ENCODE peak calls at places on chromosomes 1 and 21, in six cellular contexts. Q, F, X, A, C and V are unnamed samples.

GRCh38 chr21:36210779-36211659 is 54.4 kb downstream of the DOP1B start:
- DNase-seq in F (no peak), X (no peak), C (no peak), Q (no peak), A (peak), V (no peak)

GRCh38 chr1:191206808-191207207 is 729.1 kb upstream of the BRINP3 start:
- DNase-seq in X (no peak), C (no peak), A (no peak), F (no peak), Q (no peak), V (no peak)

GRCh38 chr1:5877683-5878530 is 114.3 kb downstream of the NPHP4 start:
- DNase-seq in X (no peak), A (no peak), Q (no peak), C (no peak), F (no peak), V (no peak)

GRCh38 chr1:14921057-14921456 is 232.5 kb upstream of the TMEM51 start:
- DNase-seq in X (no peak), Q (no peak), F (no peak), A (peak), C (no peak), V (no peak)

GRCh38 chr1:5399771-5400170 is 592.5 kb downstream of the NPHP4 start:
- DNase-seq in A (no peak), Q (no peak), X (no peak), C (no peak), F (no peak), V (no peak)

GRCh38 chr1:232689714-232690113 is 59.8 kb upstream of the SIPA1L2 start:
- DNase-seq in F (no peak), X (no peak), A (no peak), Q (no peak), C (no peak), V (no peak)

GRCh38 chr1:170886460-170886859 is 48.9 kb upstream of the MROH9 start:
- DNase-seq in F (no peak), A (no peak), C (no peak), Q (no peak), X (no peak), V (no peak)

GRCh38 chr1:92960395-92961130 is 699 bp downstream of the DIPK1A start:
- DNase-seq in C (peak), Q (peak), X (no peak), A (peak), F (peak), V (peak)

GRCh38 chr1:206885341-206886060 is 11.7 kb upstream of the IL24 start:
- DNase-seq in Q (no peak), A (no peak), X (no peak), C (no peak), F (no peak), V (no peak)

GRCh38 chr1:13469343-13469742 is 44.5 kb downstream of the LRRC38 start:
- DNase-seq in X (no peak), Q (no peak), C (peak), F (peak), A (peak), V (peak)

DNA sequence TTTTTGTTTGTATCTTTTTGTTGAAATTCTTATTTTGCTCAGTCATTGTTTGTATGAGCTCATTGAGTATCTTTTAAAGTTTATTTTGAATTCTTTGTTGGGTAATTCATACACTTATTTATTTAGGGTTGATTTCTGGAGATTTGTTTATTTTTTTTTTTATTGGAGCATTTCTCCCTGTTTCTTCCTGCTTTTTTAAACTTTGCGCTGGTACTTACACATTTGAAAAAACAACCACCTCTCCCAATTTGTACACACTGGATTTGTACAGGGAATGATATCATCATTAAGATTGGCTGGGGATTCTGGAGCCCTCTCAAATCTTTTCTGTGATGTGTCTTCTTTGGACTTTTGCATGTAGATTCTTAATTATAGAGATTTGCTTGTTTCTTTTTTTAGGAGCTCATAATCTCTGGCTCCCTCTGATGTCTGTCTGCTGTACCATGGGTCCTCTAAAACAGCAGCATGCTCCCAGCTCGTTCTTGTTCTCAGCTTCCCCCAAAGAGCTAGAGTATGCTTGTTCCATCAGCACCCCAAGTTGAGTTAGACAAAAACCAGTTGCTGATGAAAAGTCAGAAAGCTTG is 310.7 kb downstream of the DUSP10 start:
- DNase-seq in A (no peak), Q (no peak), F (no peak), C (no peak), X (no peak), V (no peak)
- TF ChIP-seq CTCF in A (no peak), Q (no peak), F (no peak), C (no peak), X (no peak), V (no peak)

DNA sequence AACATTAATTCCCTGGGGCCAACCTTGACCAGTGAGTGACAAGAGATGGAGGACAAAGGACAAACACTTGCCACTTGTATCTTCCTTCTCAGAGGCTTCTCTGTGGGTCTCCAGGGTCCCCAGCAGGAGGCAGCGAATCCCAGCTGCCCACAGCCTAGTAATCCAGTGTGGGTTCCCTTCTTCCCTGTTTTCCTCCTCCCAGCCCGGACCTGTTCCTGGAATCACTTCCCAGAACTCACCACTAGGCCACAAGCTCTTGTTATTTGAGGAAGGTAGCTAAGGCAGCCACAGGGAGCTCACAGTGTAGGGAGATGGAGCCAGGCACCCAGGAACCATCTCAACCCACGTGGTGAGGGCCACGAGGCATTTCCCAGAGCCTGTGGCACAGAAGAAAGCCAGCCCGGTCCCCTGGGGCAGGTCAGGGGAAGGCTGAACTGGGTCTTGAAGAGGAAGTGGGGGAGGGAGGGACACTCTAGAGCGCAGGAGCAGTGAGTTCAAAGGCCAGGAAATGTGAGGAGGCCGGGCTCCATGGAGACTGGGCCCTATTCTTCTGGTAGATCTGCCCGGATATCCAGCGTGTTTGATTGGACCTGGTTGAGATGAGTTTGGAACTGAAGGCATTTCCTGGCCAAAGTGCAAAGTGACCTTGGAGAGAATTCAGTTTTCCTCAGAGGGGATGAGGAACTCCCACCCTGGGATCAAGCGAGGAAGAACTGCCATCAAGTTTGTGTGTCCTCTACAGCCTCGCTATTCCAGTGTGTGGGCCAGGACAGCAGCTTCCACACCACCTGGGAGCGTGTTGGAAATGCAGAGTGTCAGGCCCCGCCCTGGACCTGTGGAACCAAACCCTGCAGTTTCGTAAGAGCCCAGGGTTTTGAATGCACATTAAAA is 20.3 kb upstream of the C2CD2 start:
- DNase-seq in C (peak), A (peak), X (no peak), F (no peak), Q (peak), V (peak)
- TF ChIP-seq CTCF in C (peak), A (peak), X (no peak), F (peak), Q (no peak), V (no peak)

DNA sequence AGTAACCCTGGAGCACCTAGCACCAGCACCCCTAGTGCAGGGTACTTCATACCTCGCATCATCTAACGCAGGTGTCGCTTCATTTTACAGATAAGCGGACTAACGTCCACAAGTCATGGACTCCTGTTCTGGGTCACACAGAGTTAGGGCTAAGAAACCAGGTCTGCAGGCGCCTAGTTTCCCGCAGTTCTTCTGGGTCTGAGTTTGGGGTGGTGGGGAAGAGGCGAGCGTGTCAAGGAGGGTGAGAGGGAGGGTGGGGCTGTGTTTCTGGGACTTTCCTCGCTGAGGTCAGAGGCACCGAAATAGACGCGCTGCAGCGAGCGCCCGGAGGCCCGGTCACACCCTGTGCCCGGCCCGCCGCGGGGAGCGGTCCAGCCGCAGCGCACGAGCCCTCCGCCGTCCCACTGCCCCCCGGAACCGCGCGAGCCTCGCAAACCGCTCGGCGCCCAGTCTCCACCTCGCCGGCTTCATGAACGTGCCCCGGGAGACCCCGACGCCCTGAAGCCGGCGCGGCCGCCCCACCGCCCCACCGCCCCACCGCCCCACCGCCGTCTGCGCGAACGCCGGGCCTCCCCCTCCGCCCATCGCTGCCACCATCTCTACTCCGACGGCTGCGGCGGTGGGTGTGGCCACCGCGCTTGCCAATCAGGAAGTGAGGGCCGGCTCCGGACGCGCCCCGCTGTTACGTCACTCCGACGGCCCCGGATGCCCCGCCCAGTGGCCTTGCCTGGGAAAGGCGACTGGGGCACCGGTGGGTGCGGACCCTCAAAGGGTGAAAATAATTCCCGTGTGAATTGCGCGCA is 12.3 kb downstream of the IFI6 start:
- DNase-seq in A (peak), F (peak), Q (peak), C (peak), X (peak), V (peak)
- TF ChIP-seq CTCF in A (no peak), F (no peak), Q (no peak), C (no peak), X (no peak), V (no peak)

DNA sequence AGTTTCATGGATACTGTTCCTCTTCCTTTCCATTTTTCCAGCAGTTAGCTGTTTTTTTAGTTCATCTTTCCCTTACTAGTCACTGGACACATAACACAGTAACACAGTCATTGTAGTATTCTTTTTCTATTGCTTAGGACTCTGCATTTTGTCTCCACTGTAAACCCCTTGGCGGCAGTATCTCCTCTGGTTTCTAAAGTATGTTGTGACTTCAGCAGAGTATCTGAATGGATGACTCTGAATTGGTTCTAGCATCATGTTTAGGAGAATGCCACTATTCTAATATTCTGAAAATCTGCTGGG is 2.2 kb downstream of the CDC7 start:
- DNase-seq in Q (peak), C (peak), X (no peak), A (no peak), F (no peak), V (peak)
- TF ChIP-seq CTCF in Q (no peak), C (peak), X (no peak), A (peak), F (peak), V (peak)

DNA sequence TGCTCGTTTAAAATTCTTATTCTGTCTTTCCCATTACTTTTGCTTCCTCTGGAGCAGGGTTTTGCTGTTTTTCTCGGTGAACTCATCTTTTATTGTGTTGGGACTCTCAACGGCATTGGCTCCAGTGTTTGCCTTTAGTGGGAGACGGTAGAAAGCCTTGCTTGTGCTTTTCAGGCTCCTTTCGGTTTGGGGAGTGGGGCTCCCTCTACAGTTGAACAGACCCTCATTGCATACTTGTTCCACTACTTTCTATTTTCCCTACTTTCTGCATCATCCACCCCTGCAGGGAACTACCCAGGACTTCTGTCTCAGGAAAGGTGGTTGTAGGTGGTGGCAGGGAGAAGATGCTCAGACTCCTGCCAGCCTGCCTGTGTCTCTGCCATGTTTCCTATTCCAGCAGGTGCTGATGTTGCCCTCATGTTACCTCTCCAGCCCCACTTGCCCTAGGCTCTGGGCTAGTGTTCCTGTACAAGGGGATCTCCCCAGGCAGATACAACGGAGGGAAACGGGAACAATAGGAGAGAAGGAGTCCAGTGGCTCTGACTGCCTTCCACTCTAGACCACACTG is 68.5 kb upstream of the ZBTB18 start:
- DNase-seq in X (no peak), A (peak), Q (no peak), F (no peak), C (no peak), V (no peak)
- TF ChIP-seq CTCF in X (no peak), A (peak), Q (no peak), F (no peak), C (no peak), V (no peak)

GRCh38 chr1:20366766-20367602 is 76.3 kb downstream of the VWA5B1 start:
- DNase-seq in A (peak), C (peak), X (no peak), Q (no peak), F (peak), V (peak)
- TF ChIP-seq CTCF in A (peak), C (peak), X (no peak), Q (no peak), F (peak), V (peak)

DNA sequence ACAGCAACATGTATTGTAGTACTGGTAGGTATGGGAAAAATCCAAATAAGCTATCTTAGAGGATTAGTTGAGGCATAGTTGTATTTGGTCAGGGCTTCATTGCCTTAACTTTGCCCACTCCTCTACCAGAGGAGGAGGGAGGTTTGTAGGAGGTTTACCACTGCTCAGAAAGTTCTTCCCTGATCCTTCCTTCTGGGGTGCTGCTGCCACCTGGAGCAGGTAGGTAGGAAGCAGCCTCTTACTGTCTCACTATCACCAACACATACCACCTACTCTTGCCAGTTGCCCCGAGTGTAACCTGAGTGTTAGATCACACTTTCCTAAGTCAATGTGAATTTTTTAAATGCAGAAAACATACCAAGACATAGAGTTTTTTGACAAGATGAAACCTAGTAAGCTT is 24.1 kb upstream of the ZSWIM5 start:
- DNase-seq in F (no peak), A (peak), X (no peak), C (no peak), Q (no peak), V (no peak)
- TF ChIP-seq CTCF in F (no peak), A (peak), X (no peak), C (peak), Q (no peak), V (no peak)

GRCh38 chr1:54404939-54405880 is 984 bp downstream of the SSBP3 start:
- DNase-seq in F (peak), C (no peak), Q (peak), X (no peak), A (peak), V (peak)
- TF ChIP-seq CTCF in F (peak), C (no peak), Q (no peak), X (no peak), A (no peak), V (no peak)

DNA sequence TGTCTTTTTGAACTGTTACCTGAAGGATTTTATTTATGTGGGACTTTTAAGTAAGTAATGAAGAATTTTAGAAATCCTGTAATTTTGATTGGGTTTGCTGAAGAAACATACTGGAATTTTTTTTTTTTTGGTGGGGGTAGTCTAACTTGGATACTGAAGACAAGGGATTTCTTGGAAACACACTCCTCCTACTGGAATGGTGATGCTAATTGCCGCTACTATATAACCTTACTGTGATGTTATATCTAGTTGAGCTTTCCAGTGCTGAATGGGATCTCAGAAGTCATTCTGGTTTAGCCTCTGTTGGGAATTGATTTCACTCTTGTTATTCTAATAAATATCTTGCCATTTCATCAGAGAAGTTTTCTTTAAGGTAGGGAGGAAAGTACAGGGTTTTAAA is 8.4 kb downstream of the PPP2R5A start:
- DNase-seq in Q (no peak), F (no peak), C (no peak), A (no peak), X (no peak), V (no peak)
- TF ChIP-seq CTCF in Q (no peak), F (peak), C (no peak), A (peak), X (no peak), V (no peak)